ENCODE peak calls at places on chromosome 5, in four cellular contexts. One of them, this sample, is unnamed.

GRCh38 chr5:149735066-149735465 is 5.0 kb downstream of the PPARGC1B start:
- DNase-seq in fibroblast of lung: no peak
- DNase-seq in HL-60: peak; percentile 46
- DNase-seq in ovary: no peak
- DNase-seq in this sample: peak; percentile 30

GRCh38 chr5:121164632-121165031 is 687.0 kb upstream of the FTMT start:
- DNase-seq in fibroblast of lung: no peak
- DNase-seq in HL-60: peak; percentile 3
- DNase-seq in ovary: no peak
- DNase-seq in this sample: no peak

GRCh38 chr5:179222246-179223017 is 122.8 kb downstream of the ADAMTS2 start:
- DNase-seq in fibroblast of lung: no peak
- DNase-seq in HL-60: no peak
- DNase-seq in ovary: peak; percentile 17
- DNase-seq in this sample: no peak

GRCh38 chr5:79259383-79259782 is 23.5 kb downstream of the JMY start:
- DNase-seq in fibroblast of lung: no peak
- DNase-seq in HL-60: no peak
- DNase-seq in ovary: no peak
- DNase-seq in this sample: no peak

GRCh38 chr5:175711472-175712312 is 53.8 kb downstream of the HRH2 start:
- DNase-seq in fibroblast of lung: no peak
- DNase-seq in HL-60: no peak
- DNase-seq in ovary: no peak
- DNase-seq in this sample: no peak

GRCh38 chr5:108409781-108410180 is 27.9 kb upstream of the FBXL17 start:
- DNase-seq in fibroblast of lung: no peak
- DNase-seq in HL-60: no peak
- DNase-seq in ovary: no peak
- DNase-seq in this sample: no peak

GRCh38 chr5:91312698-91313097 is 70.4 kb downstream of the ARRDC3 start:
- DNase-seq in fibroblast of lung: peak; percentile 29
- DNase-seq in HL-60: no peak
- DNase-seq in ovary: no peak
- DNase-seq in this sample: peak; percentile 37

GRCh38 chr5:108773330-108773729 is 25.6 kb downstream of the FER start:
- DNase-seq in fibroblast of lung: no peak
- DNase-seq in HL-60: no peak
- DNase-seq in ovary: no peak
- DNase-seq in this sample: no peak

GRCh38 chr5:102048940-102049339 is 247.1 kb downstream of the SLCO4C1 start:
- DNase-seq in fibroblast of lung: no peak
- DNase-seq in HL-60: no peak
- DNase-seq in ovary: no peak
- DNase-seq in this sample: peak; percentile 3

GRCh38 chr5:176660860-176661641 is 13.8 kb downstream of the TSPAN17 start:
- DNase-seq in fibroblast of lung: peak; percentile 51
- DNase-seq in HL-60: peak; percentile 51
- DNase-seq in ovary: peak; percentile 84
- DNase-seq in this sample: peak; percentile 81

GRCh38 chr5:118923295-118924005 is 64.9 kb downstream of the DTWD2 start:
- DNase-seq in fibroblast of lung: no peak
- DNase-seq in HL-60: no peak
- DNase-seq in ovary: no peak
- DNase-seq in this sample: no peak

GRCh38 chr5:179489015-179489414 is 61.3 kb upstream of the RUFY1 start:
- DNase-seq in fibroblast of lung: no peak
- DNase-seq in HL-60: no peak
- DNase-seq in ovary: no peak
- DNase-seq in this sample: no peak

GRCh38 chr5:179765400-179765799 is 28.4 kb upstream of the LTC4S start:
- DNase-seq in fibroblast of lung: peak; percentile 95
- DNase-seq in HL-60: no peak
- DNase-seq in ovary: no peak
- DNase-seq in this sample: peak; percentile 89

GRCh38 chr5:171882118-171882517 is 96.5 kb downstream of the SMIM23 start:
- DNase-seq in fibroblast of lung: no peak
- DNase-seq in HL-60: no peak
- DNase-seq in ovary: no peak
- DNase-seq in this sample: no peak

GRCh38 chr5:135456238-135457099 is 4.3 kb upstream of the TIFAB start:
- DNase-seq in fibroblast of lung: peak; percentile 92
- DNase-seq in HL-60: peak; percentile 84
- DNase-seq in ovary: peak; percentile 16
- DNase-seq in this sample: peak; percentile 63

GRCh38 chr5:533243-534005 is 9.2 kb upstream of the SLC9A3 start:
- DNase-seq in fibroblast of lung: no peak
- DNase-seq in HL-60: no peak
- DNase-seq in ovary: no peak
- DNase-seq in this sample: no peak

GRCh38 chr5:57754616-57755015 is 272.0 kb upstream of the ACTBL2 start:
- DNase-seq in fibroblast of lung: no peak
- DNase-seq in HL-60: no peak
- DNase-seq in ovary: no peak
- DNase-seq in this sample: peak; percentile 18

GRCh38 chr5:180138214-180138975 is 66.8 kb upstream of the RNF130 start:
- DNase-seq in fibroblast of lung: no peak
- DNase-seq in HL-60: no peak
- DNase-seq in ovary: no peak
- DNase-seq in this sample: no peak

GRCh38 chr5:29853711-29854110 is 1339.8 kb upstream of the CDH6 start:
- DNase-seq in fibroblast of lung: no peak
- DNase-seq in HL-60: no peak
- DNase-seq in ovary: no peak
- DNase-seq in this sample: no peak

GRCh38 chr5:15241216-15241821 is 258.7 kb upstream of the FBXL7 start:
- DNase-seq in fibroblast of lung: no peak
- DNase-seq in HL-60: no peak
- DNase-seq in ovary: no peak
- DNase-seq in this sample: peak; percentile 39

GRCh38 chr5:9653811-9654210 is 23.7 kb upstream of the TAS2R1 start:
- DNase-seq in fibroblast of lung: peak; percentile 91
- DNase-seq in HL-60: no peak
- DNase-seq in ovary: no peak
- DNase-seq in this sample: peak; percentile 94

GRCh38 chr5:132065351-132065937 is 5.0 kb downstream of the IL3 start:
- DNase-seq in fibroblast of lung: peak; percentile 60
- DNase-seq in HL-60: no peak
- DNase-seq in ovary: peak; percentile 48
- DNase-seq in this sample: peak; percentile 79

GRCh38 chr5:133441166-133441815 is 171.1 kb downstream of the FSTL4 start:
- DNase-seq in fibroblast of lung: no peak
- DNase-seq in HL-60: no peak
- DNase-seq in ovary: no peak
- DNase-seq in this sample: no peak

GRCh38 chr5:53482717-53483638 is 2.5 kb downstream of the FST start:
- DNase-seq in fibroblast of lung: peak; percentile 36
- DNase-seq in HL-60: no peak
- DNase-seq in ovary: peak; percentile 45
- DNase-seq in this sample: peak; percentile 51

GRCh38 chr5:53418844-53419243 is 61.6 kb upstream of the FST start:
- DNase-seq in fibroblast of lung: peak; percentile 96
- DNase-seq in HL-60: no peak
- DNase-seq in ovary: no peak
- DNase-seq in this sample: peak; percentile 83

GRCh38 chr5:114438471-114438870 is 76.6 kb downstream of the KCNN2 start:
- DNase-seq in fibroblast of lung: no peak
- DNase-seq in HL-60: no peak
- DNase-seq in ovary: no peak
- DNase-seq in this sample: no peak

GRCh38 chr5:144800169-144800568 is 629.5 kb downstream of the KCTD16 start:
- DNase-seq in fibroblast of lung: no peak
- DNase-seq in HL-60: no peak
- DNase-seq in ovary: no peak
- DNase-seq in this sample: no peak

GRCh38 chr5:119322948-119323629 is 32.7 kb upstream of the TNFAIP8 start:
- DNase-seq in fibroblast of lung: no peak
- DNase-seq in HL-60: no peak
- DNase-seq in ovary: no peak
- DNase-seq in this sample: no peak

GRCh38 chr5:177312649-177313181 is 1.0 kb upstream of the MXD3 start:
- DNase-seq in fibroblast of lung: peak; percentile 13
- DNase-seq in HL-60: no peak
- DNase-seq in ovary: peak; percentile 47
- DNase-seq in this sample: no peak

GRCh38 chr5:119521232-119521631 is 68.9 kb downstream of the HSD17B4 start:
- DNase-seq in fibroblast of lung: no peak
- DNase-seq in HL-60: no peak
- DNase-seq in ovary: no peak
- DNase-seq in this sample: no peak

GRCh38 chr5:132083065-132083678 is 9.6 kb downstream of the CSF2 start:
- DNase-seq in fibroblast of lung: no peak
- DNase-seq in HL-60: no peak
- DNase-seq in ovary: peak; percentile 3
- DNase-seq in this sample: no peak

GRCh38 chr5:127536687-127537086 is 19.2 kb downstream of the PRRC1 start:
- DNase-seq in fibroblast of lung: no peak
- DNase-seq in HL-60: no peak
- DNase-seq in ovary: no peak
- DNase-seq in this sample: peak; percentile 38

GRCh38 chr5:170413897-170414296 is 24.7 kb upstream of the KCNMB1 start:
- DNase-seq in fibroblast of lung: no peak
- DNase-seq in HL-60: no peak
- DNase-seq in ovary: no peak
- DNase-seq in this sample: no peak

GRCh38 chr5:114243983-114244305 is 117.9 kb upstream of the KCNN2 start:
- DNase-seq in fibroblast of lung: no peak
- DNase-seq in HL-60: no peak
- DNase-seq in ovary: no peak
- DNase-seq in this sample: no peak

GRCh38 chr5:38448553-38449350 is 107.7 kb downstream of the LIFR start:
- DNase-seq in fibroblast of lung: no peak
- DNase-seq in HL-60: no peak
- DNase-seq in ovary: no peak
- DNase-seq in this sample: no peak

GRCh38 chr5:91491229-91491628 is 108.1 kb upstream of the ARRDC3 start:
- DNase-seq in fibroblast of lung: no peak
- DNase-seq in HL-60: no peak
- DNase-seq in ovary: no peak
- DNase-seq in this sample: no peak

GRCh38 chr5:62969409-62970120 is 390.9 kb downstream of the LRRC70 start:
- DNase-seq in fibroblast of lung: no peak
- DNase-seq in HL-60: no peak
- DNase-seq in ovary: no peak
- DNase-seq in this sample: peak; percentile 20

GRCh38 chr5:107451028-107451427 is 219.7 kb downstream of the EFNA5 start:
- DNase-seq in fibroblast of lung: no peak
- DNase-seq in HL-60: no peak
- DNase-seq in ovary: no peak
- DNase-seq in this sample: no peak

GRCh38 chr5:124651663-124652513 is 94.6 kb downstream of the ZNF608 start:
- DNase-seq in fibroblast of lung: peak; percentile 82
- DNase-seq in HL-60: no peak
- DNase-seq in ovary: peak; percentile 89
- DNase-seq in this sample: peak; percentile 85
- H3K4me3 ChIP-seq in fibroblast of lung: peak overlapping the region; percentile 43
- H3K4me3 ChIP-seq in HL-60: peak overlapping the region; percentile 40
- H3K4me3 ChIP-seq in ovary: peak overlapping the region; percentile 53
- H3K4me3 ChIP-seq in this sample: peak overlapping the region; percentile 65

GRCh38 chr5:74275204-74275992 is 365.1 kb downstream of the ENC1 start:
- DNase-seq in fibroblast of lung: peak; percentile 53
- DNase-seq in HL-60: peak; percentile 63
- DNase-seq in ovary: no peak
- DNase-seq in this sample: no peak
- H3K4me3 ChIP-seq in fibroblast of lung: no peak overlapping the region
- H3K4me3 ChIP-seq in HL-60: no peak overlapping the region
- H3K4me3 ChIP-seq in ovary: no peak overlapping the region
- H3K4me3 ChIP-seq in this sample: no peak overlapping the region

GRCh38 chr5:116764941-116765340 is 190.3 kb upstream of the SEMA6A start:
- DNase-seq in fibroblast of lung: no peak
- DNase-seq in HL-60: no peak
- DNase-seq in ovary: no peak
- DNase-seq in this sample: peak; percentile 2
- H3K4me3 ChIP-seq in fibroblast of lung: no peak overlapping the region
- H3K4me3 ChIP-seq in HL-60: no peak overlapping the region
- H3K4me3 ChIP-seq in ovary: no peak overlapping the region
- H3K4me3 ChIP-seq in this sample: no peak overlapping the region

DNA sequence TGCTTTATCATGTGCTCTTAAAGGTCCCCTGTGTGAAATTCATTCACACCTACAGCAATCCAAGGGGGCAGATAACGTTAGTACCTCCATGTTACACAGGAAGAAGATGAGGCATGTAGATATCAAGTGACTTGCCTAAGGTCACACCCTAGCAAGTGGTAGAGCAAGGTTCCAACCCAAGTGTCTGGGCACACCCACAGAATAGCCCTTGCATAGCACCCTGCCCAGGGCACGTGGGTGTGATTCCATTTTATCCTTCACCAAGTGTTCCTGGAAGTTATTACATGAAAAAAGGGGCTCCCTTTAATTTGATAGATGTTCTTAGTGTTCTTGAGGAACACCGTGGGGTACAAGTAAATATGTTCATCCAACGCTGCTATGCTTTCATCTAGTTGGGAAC is 4.9 kb downstream of the TMEM171 start:
- DNase-seq in fibroblast of lung: no peak
- DNase-seq in HL-60: no peak
- DNase-seq in ovary: no peak
- DNase-seq in this sample: no peak
- H3K4me3 ChIP-seq in fibroblast of lung: no peak overlapping the region
- H3K4me3 ChIP-seq in HL-60: no peak overlapping the region
- H3K4me3 ChIP-seq in ovary: no peak overlapping the region
- H3K4me3 ChIP-seq in this sample: no peak overlapping the region

GRCh38 chr5:141560725-141561483 is 57.9 kb downstream of the DIAPH1 start:
- DNase-seq in fibroblast of lung: peak; percentile 97
- DNase-seq in HL-60: no peak
- DNase-seq in ovary: peak; percentile 89
- DNase-seq in this sample: peak; percentile 99
- H3K4me3 ChIP-seq in fibroblast of lung: no peak overlapping the region
- H3K4me3 ChIP-seq in HL-60: no peak overlapping the region
- H3K4me3 ChIP-seq in ovary: peak overlapping the region; percentile 5
- H3K4me3 ChIP-seq in this sample: no peak overlapping the region

DNA sequence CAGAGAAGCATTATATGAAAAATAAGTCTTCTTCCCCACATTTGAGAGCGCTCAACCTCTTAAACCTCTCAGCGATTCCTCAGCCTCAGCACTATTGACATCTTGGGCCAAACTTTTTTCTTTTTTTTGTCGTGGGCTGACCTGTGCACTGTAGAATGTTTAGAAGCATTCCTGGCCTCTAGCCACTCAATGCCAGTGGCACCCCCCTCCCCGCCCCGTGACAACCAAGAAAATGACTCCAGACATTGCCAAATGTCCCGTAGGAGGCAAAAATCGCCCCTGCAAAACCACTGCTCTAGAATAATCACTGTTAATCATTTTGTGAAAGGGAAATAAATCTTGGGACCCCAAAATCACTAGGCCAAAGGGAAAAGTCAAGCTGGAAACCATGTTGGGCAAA is 129.1 kb upstream of the BOD1 start:
- DNase-seq in fibroblast of lung: no peak
- DNase-seq in HL-60: no peak
- DNase-seq in ovary: no peak
- DNase-seq in this sample: no peak
- H3K4me3 ChIP-seq in fibroblast of lung: no peak overlapping the region
- H3K4me3 ChIP-seq in HL-60: no peak overlapping the region
- H3K4me3 ChIP-seq in ovary: no peak overlapping the region
- H3K4me3 ChIP-seq in this sample: no peak overlapping the region